ENCODE peak calls at places on chromosomes 6 and 20, in four cellular contexts. B, V, I and N are unnamed samples.

GRCh38 chr6:160678744-160679401 is 14.8 kb upstream of the LPA start:
- DNase-seq in V (peak; percentile 2), I (no peak), B (no peak), N (no peak)

GRCh38 chr20:40945754-40946451 is 82.7 kb upstream of the TOP1 start:
- DNase-seq in V (peak; percentile 63), I (peak; percentile 7), B (peak; percentile 23), N (no peak)

GRCh38 chr6:85344996-85345395 is 104.9 kb upstream of the NT5E start:
- DNase-seq in V (peak; percentile 93), B (no peak), I (no peak), N (no peak)

GRCh38 chr20:31595654-31596411 is 9.3 kb upstream of the ID1 start:
- DNase-seq in V (peak; percentile 53), I (peak; percentile 98), B (no peak), N (no peak)

GRCh38 chr20:50704971-50705370 is 13.6 kb upstream of the RIPOR3 start:
- DNase-seq in I (no peak), B (no peak), V (no peak), N (no peak)

GRCh38 chr20:35773154-35773751 is 1.4 kb downstream of the PHF20 start:
- DNase-seq in V (peak; percentile 27), I (no peak), B (no peak), N (no peak)

GRCh38 chr6:128903715-128904114 is 20.8 kb downstream of the LAMA2 start:
- DNase-seq in I (no peak), B (no peak), V (no peak), N (no peak)

GRCh38 chr20:51350941-51351631 is 191.4 kb downstream of the NFATC2 start:
- DNase-seq in V (peak; percentile 22), I (peak; percentile 49), B (no peak), N (no peak)

GRCh38 chr6:11242709-11243108 is 10.2 kb upstream of the NEDD9 start:
- DNase-seq in B (no peak), V (no peak), I (no peak), N (no peak)

GRCh38 chr20:41249371-41249770 is 68.2 kb downstream of the ZHX3 start:
- DNase-seq in B (no peak), I (peak; percentile 66), V (peak; percentile 92), N (no peak)

GRCh38 chr6:456358-456857 is 64.9 kb downstream of the IRF4 start:
- DNase-seq in B (no peak), I (no peak), V (no peak), N (no peak)

GRCh38 chr20:46307139-46307998 is 929 bp downstream of the CDH22 start:
- DNase-seq in V (peak; percentile 55), I (no peak), B (peak; percentile 15), N (peak; percentile 57)

GRCh38 chr6:130435181-130435580 is 69.4 kb downstream of the TMEM200A start:
- DNase-seq in B (no peak), V (no peak), I (no peak), N (no peak)

GRCh38 chr20:5977975-5978374 is 27.5 kb downstream of the MCM8 start:
- DNase-seq in V (no peak), I (no peak), B (no peak), N (no peak)

GRCh38 chr6:27757307-27757706 is 154.9 kb downstream of the OR2B2 start:
- DNase-seq in I (no peak), B (no peak), V (peak; percentile 25), N (no peak)

GRCh38 chr6:49527315-49527714 is 23.2 kb upstream of the C6orf141 start:
- DNase-seq in V (no peak), B (no peak), I (no peak), N (no peak)

GRCh38 chr6:154980273-154981070 is 14.6 kb upstream of the TIAM2 start:
- DNase-seq in I (no peak), B (no peak), V (no peak), N (no peak)